ENCODE peak calls at places on chromosomes 1 and 21, in six cellular contexts. N is RWPE2; B is CD8-positive, alpha-beta T cell; J is mesendoderm; S is brain microvascular endothelial cell; A is pancreas. L is an unnamed sample.

GRCh38 chr1:67053785-67054759 is at the start of gene SLC35D1:
- DNase-seq in A (peak), N (peak), S (peak), B (peak), J (peak), L (peak)

GRCh38 chr1:195999022-195999421 is 609.2 kb downstream of the KCNT2 start:
- DNase-seq in S (no peak), B (no peak), A (no peak), J (no peak), N (no peak), L (no peak)

GRCh38 chr1:84947536-84948410 is 49.1 kb downstream of the MCOLN2 start:
- DNase-seq in N (no peak), J (no peak), B (no peak), A (no peak), S (no peak), L (no peak)

GRCh38 chr1:205543351-205544305 is 39.2 kb downstream of the CDK18 start:
- DNase-seq in N (no peak), A (peak), B (no peak), J (peak), S (peak), L (peak)

GRCh38 chr1:89987170-89987819 is 7.6 kb upstream of the ZNF326 start:
- DNase-seq in S (peak), N (no peak), A (no peak), B (peak), J (peak), L (no peak)

GRCh38 chr1:6445062-6445763 is 20.6 kb downstream of the ESPN start:
- DNase-seq in J (peak), S (no peak), N (no peak), A (peak), B (peak), L (no peak)

GRCh38 chr1:150002217-150002616 is 8.3 kb downstream of the OTUD7B start:
- DNase-seq in J (no peak), A (no peak), N (no peak), B (no peak), S (no peak), L (no peak)

GRCh38 chr21:41426656-41427311 is 745 bp downstream of the MX1 start:
- DNase-seq in B (peak), A (no peak), J (no peak), S (no peak), N (no peak), L (no peak)

GRCh38 chr1:193767891-193768290 is 581.5 kb upstream of the B3GALT2 start:
- DNase-seq in B (no peak), A (no peak), N (no peak), J (no peak), S (no peak), L (no peak)

GRCh38 chr1:20964540-20965484 is 177.7 kb upstream of the HP1BP3 start:
- DNase-seq in N (no peak), B (no peak), S (no peak), J (peak), A (no peak), L (no peak)

GRCh38 chr21:46154155-46154954 is 1.0 kb downstream of the FTCD start:
- DNase-seq in B (peak), S (no peak), J (no peak), A (peak), N (peak), L (no peak)

GRCh38 chr1:227994632-227995300 is 12.0 kb upstream of the WNT3A start:
- DNase-seq in A (no peak), B (no peak), N (no peak), S (no peak), J (no peak), L (no peak)

GRCh38 chr1:227838181-227838580 is 22.7 kb downstream of the PRSS38 start:
- DNase-seq in A (no peak), J (no peak), B (no peak), N (no peak), S (no peak), L (no peak)

GRCh38 chr1:153976819-153977249 is 640 bp downstream of the JTB start:
- DNase-seq in J (no peak), S (no peak), N (no peak), A (no peak), B (no peak), L (no peak)

GRCh38 chr21:15071012-15071411 is 6.2 kb upstream of the NRIP1 start:
- DNase-seq in J (peak), S (no peak), A (no peak), B (no peak), N (no peak), L (no peak)

GRCh38 chr1:15370781-15371467 is 38.8 kb upstream of the EFHD2 start:
- DNase-seq in B (no peak), S (no peak), J (no peak), N (no peak), A (peak), L (peak)

GRCh38 chr21:46599251-46599572 is 5.7 kb downstream of the S100B start:
- DNase-seq in A (no peak), B (no peak), J (peak), N (no peak), S (peak), L (no peak)

GRCh38 chr1:92029241-92029922 is 403 bp upstream of the EPHX4 start:
- DNase-seq in A (no peak), B (no peak), S (peak), N (no peak), J (peak), L (no peak)

GRCh38 chr1:197948926-197949899 is 32.0 kb downstream of the LHX9 start:
- DNase-seq in S (no peak), B (no peak), N (no peak), J (no peak), A (no peak), L (no peak)

GRCh38 chr1:171754381-171754705 is 12.5 kb upstream of the VAMP4 start:
- DNase-seq in A (no peak), B (no peak), S (peak), J (peak), N (no peak), L (no peak)

GRCh38 chr1:173005196-173005864 is 45.4 kb downstream of the TNFSF18 start:
- DNase-seq in B (no peak), S (no peak), N (no peak), A (no peak), J (no peak), L (no peak)

GRCh38 chr1:94694234-94694915 is 125.8 kb upstream of the SLC44A3 start:
- DNase-seq in S (no peak), J (no peak), A (no peak), B (no peak), N (no peak), L (no peak)

DNA sequence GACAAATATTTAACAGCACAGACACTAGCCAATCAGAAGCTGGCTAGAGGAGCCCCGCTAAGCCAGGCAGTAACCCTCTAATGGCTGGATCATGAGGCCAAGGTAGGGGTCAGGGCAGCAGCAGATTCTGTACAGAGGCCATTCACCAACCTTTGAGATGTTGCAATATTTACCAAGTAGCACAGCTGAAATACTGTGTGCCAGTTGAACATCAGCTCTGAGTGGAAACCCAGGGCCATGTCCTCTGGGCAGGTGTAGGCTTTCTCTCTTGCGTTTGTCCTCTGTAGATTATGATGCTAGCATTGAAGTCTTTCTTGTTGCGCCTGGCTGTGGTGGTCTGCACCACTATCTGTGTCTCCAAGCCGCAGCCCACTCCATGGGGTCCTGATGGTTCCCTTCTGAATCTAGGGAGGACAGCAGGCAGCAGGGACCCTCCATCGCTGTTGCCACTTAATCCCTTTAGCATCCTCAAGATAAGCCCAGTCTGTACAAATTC is 2.5 kb upstream of the COG2 start:
- DNase-seq in J (no peak), B (no peak), S (no peak), A (no peak), N (no peak), L (no peak)
- H3K27ac ChIP-seq in J (no peak), B (no peak), S (no peak), A (no peak), N (no peak), L (no peak)

GRCh38 chr21:45089964-45090363 is 15.6 kb downstream of the ADARB1 start:
- DNase-seq in B (no peak), A (no peak), J (no peak), N (no peak), S (no peak), L (no peak)

GRCh38 chr21:45088729-45089128 is 14.3 kb downstream of the ADARB1 start:
- DNase-seq in J (no peak), B (no peak), N (no peak), S (no peak), A (no peak), L (no peak)

GRCh38 chr21:45093064-45093532 is 18.7 kb downstream of the ADARB1 start:
- DNase-seq in B (no peak), J (no peak), S (no peak), A (peak), N (no peak), L (no peak)

GRCh38 chr21:45094412-45094811 is 20.0 kb downstream of the ADARB1 start:
- DNase-seq in S (no peak), B (no peak), A (no peak), N (no peak), J (no peak), L (no peak)

GRCh38 chr21:45091540-45092322 is 17.4 kb downstream of the ADARB1 start:
- DNase-seq in J (no peak), S (no peak), B (no peak), A (no peak), N (no peak), L (no peak)
- H3K27ac ChIP-seq in J (no peak), S (no peak), B (no peak), A (no peak), N (no peak), L (no peak)

GRCh38 chr1:181416268-181416855 is 67.0 kb upstream of the CACNA1E start:
- DNase-seq in S (no peak), N (no peak), A (no peak), J (no peak), B (no peak), L (no peak)
- H3K27ac ChIP-seq in S (no peak), N (no peak), A (no peak), J (no peak), B (no peak), L (no peak)

DNA sequence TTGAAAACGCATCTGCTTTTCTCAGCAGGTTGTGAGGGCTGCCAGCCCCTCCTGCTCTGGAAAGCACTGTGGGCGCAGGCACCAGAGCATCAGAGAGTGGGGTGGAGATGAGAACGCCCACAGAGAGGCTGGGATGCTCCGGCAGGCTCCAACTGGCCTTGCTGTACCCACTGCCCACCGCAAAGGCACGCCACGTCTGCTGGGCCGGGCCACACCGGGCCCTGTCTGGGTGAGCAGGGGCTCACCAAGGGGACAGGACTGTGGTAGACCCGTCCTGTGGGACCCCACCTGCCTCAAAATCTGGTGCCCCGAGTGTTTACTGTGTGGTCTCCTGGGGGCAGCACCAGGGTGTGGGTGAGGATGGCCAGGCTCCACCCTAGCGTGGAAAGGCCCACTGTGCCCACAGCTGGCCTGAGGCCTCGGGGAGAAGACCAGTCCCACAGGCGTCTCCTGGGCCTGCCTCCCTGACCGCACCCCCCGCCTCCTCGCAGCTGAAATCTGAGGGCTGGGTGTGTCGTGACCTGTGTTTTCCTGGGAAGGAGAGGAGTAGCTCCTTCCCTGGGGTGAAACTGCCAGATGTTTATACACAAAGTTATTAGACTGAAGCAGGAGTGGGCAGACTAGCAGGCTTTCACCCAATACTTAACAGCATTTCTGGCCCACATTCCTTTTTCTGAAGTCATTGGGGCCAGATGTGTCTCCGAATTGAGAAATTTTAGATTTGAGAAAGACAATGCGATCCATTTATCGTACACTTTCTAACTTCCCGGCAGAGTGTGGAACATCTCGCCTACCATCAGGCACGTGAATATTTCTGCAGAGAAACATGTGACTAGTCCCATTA is 53.8 kb downstream of the STUM start:
- DNase-seq in J (no peak), A (no peak), B (no peak), S (no peak), N (no peak), L (no peak)
- H3K27ac ChIP-seq in J (no peak), A (no peak), B (no peak), S (no peak), N (peak), L (no peak)

L was measured in substantia nigra.